ENCODE peak calls at places on chromosomes 5 and 9, in four cellular contexts. One of them, this sample, is unnamed.

GRCh38 chr5:50767588-50767987 is 101.2 kb downstream of the PARP8 start:
- DNase-seq in T-helper 1 cell: no peak
- DNase-seq in germinal center: no peak
- DNase-seq in nephron progenitor cell: no peak
- DNase-seq in this sample: no peak

GRCh38 chr5:95940758-95941682 is 20.6 kb downstream of the ELL2 start:
- DNase-seq in T-helper 1 cell: no peak
- DNase-seq in germinal center: no peak
- DNase-seq in nephron progenitor cell: peak; percentile 31
- DNase-seq in this sample: no peak

GRCh38 chr5:158483202-158483870 is 616.4 kb downstream of the EBF1 start:
- DNase-seq in T-helper 1 cell: no peak
- DNase-seq in germinal center: no peak
- DNase-seq in nephron progenitor cell: no peak
- DNase-seq in this sample: no peak

GRCh38 chr5:65203746-65204145 is 278.0 kb downstream of the ADAMTS6 start:
- DNase-seq in T-helper 1 cell: no peak
- DNase-seq in germinal center: no peak
- DNase-seq in nephron progenitor cell: no peak
- DNase-seq in this sample: no peak

GRCh38 chr9:105751761-105752160 is 57.4 kb downstream of the TMEM38B start:
- DNase-seq in T-helper 1 cell: no peak
- DNase-seq in germinal center: no peak
- DNase-seq in nephron progenitor cell: no peak
- DNase-seq in this sample: no peak

GRCh38 chr5:148418511-148418910 is 34.8 kb downstream of the FBXO38 start:
- DNase-seq in T-helper 1 cell: no peak
- DNase-seq in germinal center: no peak
- DNase-seq in nephron progenitor cell: no peak
- DNase-seq in this sample: no peak

GRCh38 chr9:136882109-136882946 is 4.0 kb upstream of the TRAF2 start:
- DNase-seq in T-helper 1 cell: peak; percentile 85
- DNase-seq in germinal center: peak; percentile 49
- DNase-seq in nephron progenitor cell: no peak
- DNase-seq in this sample: peak; percentile 87

GRCh38 chr5:131355972-131356528 is 92.2 kb downstream of the CDC42SE2 start:
- DNase-seq in T-helper 1 cell: no peak
- DNase-seq in germinal center: no peak
- DNase-seq in nephron progenitor cell: no peak
- DNase-seq in this sample: no peak

GRCh38 chr5:148828461-148829247 is 2.2 kb downstream of the ADRB2 start:
- DNase-seq in T-helper 1 cell: no peak
- DNase-seq in germinal center: no peak
- DNase-seq in nephron progenitor cell: no peak
- DNase-seq in this sample: no peak

GRCh38 chr9:133738039-133738805 is at the start of gene SARDH:
- DNase-seq in T-helper 1 cell: no peak
- DNase-seq in germinal center: peak; percentile 47
- DNase-seq in nephron progenitor cell: peak; percentile 80
- DNase-seq in this sample: peak; percentile 82

GRCh38 chr5:4700886-4701285 is 439.2 kb upstream of the ADAMTS16 start:
- DNase-seq in T-helper 1 cell: no peak
- DNase-seq in germinal center: no peak
- DNase-seq in nephron progenitor cell: no peak
- DNase-seq in this sample: no peak

GRCh38 chr9:116084497-116084896 is 69.1 kb upstream of the PAPPA start:
- DNase-seq in T-helper 1 cell: no peak
- DNase-seq in germinal center: no peak
- DNase-seq in nephron progenitor cell: no peak
- DNase-seq in this sample: no peak

GRCh38 chr5:56671571-56671970 is 143.8 kb upstream of the MAP3K1 start:
- DNase-seq in T-helper 1 cell: no peak
- DNase-seq in germinal center: no peak
- DNase-seq in nephron progenitor cell: no peak
- DNase-seq in this sample: no peak

GRCh38 chr5:151770383-151771258 is 1.1 kb upstream of the G3BP1 start:
- DNase-seq in T-helper 1 cell: peak; percentile 8
- DNase-seq in germinal center: peak; percentile 59
- DNase-seq in nephron progenitor cell: peak; percentile 72
- DNase-seq in this sample: peak; percentile 51

GRCh38 chr5:171840701-171841522 is 55.3 kb downstream of the SMIM23 start:
- DNase-seq in T-helper 1 cell: no peak
- DNase-seq in germinal center: no peak
- DNase-seq in nephron progenitor cell: no peak
- DNase-seq in this sample: no peak

GRCh38 chr9:33198163-33198562 is 31.0 kb upstream of the B4GALT1 start:
- DNase-seq in T-helper 1 cell: no peak
- DNase-seq in germinal center: no peak
- DNase-seq in nephron progenitor cell: no peak
- DNase-seq in this sample: no peak

GRCh38 chr5:150587830-150588494 is 52.5 kb upstream of the SYNPO start:
- DNase-seq in T-helper 1 cell: no peak
- DNase-seq in germinal center: no peak
- DNase-seq in nephron progenitor cell: no peak
- DNase-seq in this sample: no peak

GRCh38 chr9:124624735-124624992 is 117.5 kb upstream of the NR5A1 start:
- DNase-seq in T-helper 1 cell: no peak
- DNase-seq in germinal center: no peak
- DNase-seq in nephron progenitor cell: no peak
- DNase-seq in this sample: no peak

GRCh38 chr5:92391-93220 is 638 bp downstream of the PLEKHG4B start:
- DNase-seq in T-helper 1 cell: no peak
- DNase-seq in germinal center: no peak
- DNase-seq in nephron progenitor cell: peak; percentile 51
- DNase-seq in this sample: peak; percentile 21

GRCh38 chr5:39422886-39423285 is 1.9 kb downstream of the DAB2 start:
- DNase-seq in T-helper 1 cell: no peak
- DNase-seq in germinal center: no peak
- DNase-seq in nephron progenitor cell: no peak
- DNase-seq in this sample: no peak